ENCODE peak calls at places on chromosomes 11 and 22, in seven cellular contexts. K, J, W, E, A, S and R are unnamed samples.
A peak's percentile ranks its signal among the peaks of the same experiment; 100 is the strongest.

GRCh38 chr11:119594639-119595249 is 134.3 kb downstream of the NECTIN1 start:
- DNase-seq in K (peak; percentile 90), J (no peak), W (peak; percentile 29), E (no peak), A (no peak), S (no peak), R (no peak)

GRCh38 chr22:43957871-43958270 is 2.6 kb downstream of the SAMM50 start:
- DNase-seq in K (no peak), J (no peak), W (no peak), E (no peak), A (no peak), S (no peak), R (no peak)

GRCh38 chr22:31567196-31567595 is 70.9 kb downstream of the SFI1 start:
- DNase-seq in K (no peak), J (no peak), W (no peak), E (no peak), A (no peak), S (no peak), R (no peak)

GRCh38 chr11:122978303-122978620 is 3.4 kb downstream of the BSX start:
- DNase-seq in K (no peak), J (no peak), W (no peak), E (no peak), A (no peak), S (no peak), R (no peak)

GRCh38 chr22:45318168-45318557 is 8.4 kb downstream of the FAM118A start:
- DNase-seq in K (peak; percentile 86), J (peak; percentile 49), W (peak; percentile 88), E (peak; percentile 29), A (peak; percentile 90), S (peak; percentile 31), R (peak; percentile 45)

GRCh38 chr11:70247042-70247709 is 23.3 kb upstream of the PPFIA1 start:
- DNase-seq in K (no peak), J (no peak), W (no peak), E (no peak), A (no peak), S (no peak), R (no peak)

GRCh38 chr11:45391168-45391850 is 105.2 kb upstream of the SYT13 start:
- DNase-seq in K (no peak), J (no peak), W (no peak), E (no peak), A (no peak), S (no peak), R (no peak)

GRCh38 chr22:23023294-23023693 is 47.0 kb upstream of the GNAZ start:
- DNase-seq in K (no peak), J (no peak), W (no peak), E (no peak), A (no peak), S (no peak), R (no peak)

GRCh38 chr22:48431014-48431413 is 1396.7 kb downstream of the BRD1 start:
- DNase-seq in K (no peak), J (no peak), W (no peak), E (no peak), A (no peak), S (no peak), R (no peak)

GRCh38 chr11:2570841-2571597 is 126.2 kb downstream of the KCNQ1 start:
- DNase-seq in K (no peak), J (no peak), W (no peak), E (no peak), A (no peak), S (no peak), R (no peak)

GRCh38 chr11:201936-202335 is 5.3 kb downstream of the BET1L start:
- DNase-seq in K (no peak), J (no peak), W (no peak), E (no peak), A (no peak), S (no peak), R (no peak)

GRCh38 chr22:17949926-17950473 is 74.4 kb downstream of the MICAL3 start:
- DNase-seq in K (no peak), J (no peak), W (no peak), E (no peak), A (no peak), S (no peak), R (no peak)

GRCh38 chr11:109247071-109247470 is 174.9 kb upstream of the C11orf87 start:
- DNase-seq in K (peak; percentile 64), J (no peak), W (no peak), E (no peak), A (no peak), S (no peak), R (peak; percentile 29)

GRCh38 chr11:9015677-9016076 is 11.9 kb upstream of the NRIP3 start:
- DNase-seq in K (peak; percentile 77), J (no peak), W (peak; percentile 85), E (peak; percentile 42), A (peak; percentile 62), S (peak; percentile 49), R (peak; percentile 66)

GRCh38 chr22:19505735-19506126 is 18.5 kb downstream of the CLDN5 start:
- DNase-seq in K (no peak), J (no peak), W (no peak), E (no peak), A (no peak), S (no peak), R (no peak)

GRCh38 chr22:42623756-42624446 is 9.2 kb upstream of the POLDIP3 start:
- DNase-seq in K (no peak), J (no peak), W (no peak), E (no peak), A (no peak), S (no peak), R (no peak)

GRCh38 chr11:88555829-88556202 is 218.3 kb upstream of the CTSC start:
- DNase-seq in K (peak; percentile 67), J (no peak), W (peak; percentile 9), E (no peak), A (no peak), S (no peak), R (no peak)

GRCh38 chr11:10117709-10118341 is 176.2 kb downstream of the SBF2 start:
- DNase-seq in K (peak; percentile 49), J (no peak), W (no peak), E (no peak), A (no peak), S (no peak), R (no peak)

GRCh38 chr11:134515081-134515960 is 103.3 kb upstream of the B3GAT1 start:
- DNase-seq in K (no peak), J (no peak), W (no peak), E (no peak), A (no peak), S (no peak), R (no peak)

GRCh38 chr11:40328890-40329617 is 1130.4 kb downstream of the LRRC4C start:
- DNase-seq in K (peak; percentile 100), J (no peak), W (peak; percentile 100), E (no peak), A (no peak), S (peak; percentile 11), R (no peak)

GRCh38 chr11:2816941-2817421 is 68.6 kb downstream of the CDKN1C start:
- DNase-seq in K (peak; percentile 63), J (no peak), W (no peak), E (no peak), A (no peak), S (no peak), R (no peak)

GRCh38 chr11:32343325-32344008 is 91.9 kb downstream of the WT1 start:
- DNase-seq in K (no peak), J (no peak), W (no peak), E (no peak), A (no peak), S (no peak), R (no peak)

GRCh38 chr11:46120711-46121327 is 435 bp downstream of the PHF21A start:
- DNase-seq in K (peak; percentile 81), J (no peak), W (peak; percentile 88), E (peak; percentile 81), A (peak; percentile 23), S (no peak), R (no peak)

GRCh38 chr11:112513936-112514716 is 253.5 kb upstream of the PLET1 start:
- DNase-seq in K (no peak), J (no peak), W (no peak), E (peak; percentile 27), A (no peak), S (peak; percentile 16), R (no peak)

GRCh38 chr22:30733081-30733680 is 38.5 kb downstream of the OSBP2 start:
- DNase-seq in K (peak; percentile 63), J (no peak), W (no peak), E (no peak), A (no peak), S (no peak), R (no peak)

GRCh38 chr22:35947794-35948425 is 80.7 kb downstream of the RBFOX2 start:
- DNase-seq in K (peak; percentile 55), J (no peak), W (no peak), E (no peak), A (no peak), S (no peak), R (no peak)

GRCh38 chr11:69317401-69318092 is 23.6 kb downstream of the MYEOV start:
- DNase-seq in K (no peak), J (no peak), W (no peak), E (no peak), A (no peak), S (no peak), R (no peak)

GRCh38 chr22:33038131-33038772 is 19.9 kb downstream of the SYN3 start:
- DNase-seq in K (peak; percentile 4), J (no peak), W (peak; percentile 10), E (no peak), A (no peak), S (no peak), R (peak; percentile 30)

GRCh38 chr11:131192628-131193027 is 177.8 kb upstream of the NTM start:
- DNase-seq in K (no peak), J (no peak), W (no peak), E (no peak), A (no peak), S (no peak), R (no peak)

GRCh38 chr11:68970921-68971636 is 9.7 kb downstream of the MRGPRD start:
- DNase-seq in K (no peak), J (no peak), W (no peak), E (no peak), A (no peak), S (no peak), R (no peak)